ENCODE peak calls at places on chromosomes 6 and 20, in seven cellular contexts. One of them, this sample, is unnamed.

GRCh38 chr6:136962661-136963060 is 40.6 kb downstream of the SLC35D3 start:
- DNase-seq in K562: no peak
- DNase-seq in HepG2: no peak
- DNase-seq in HEK293T: no peak
- DNase-seq in H1: no peak
- DNase-seq in HCT116: no peak
- DNase-seq in GM12878: no peak
- DNase-seq in this sample: no peak

GRCh38 chr6:68635706-68636513 is 828 bp downstream of the ADGRB3 start:
- DNase-seq in K562: peak
- DNase-seq in HepG2: no peak
- DNase-seq in HEK293T: peak
- DNase-seq in H1: peak
- DNase-seq in HCT116: no peak
- DNase-seq in GM12878: no peak
- DNase-seq in this sample: peak

GRCh38 chr20:36482044-36482473 is 59.3 kb upstream of the MYL9 start:
- DNase-seq in K562: no peak
- DNase-seq in HepG2: no peak
- DNase-seq in HEK293T: no peak
- DNase-seq in H1: no peak
- DNase-seq in HCT116: no peak
- DNase-seq in GM12878: no peak
- DNase-seq in this sample: no peak

GRCh38 chr20:58636396-58636982 is 14.6 kb upstream of the STX16 start:
- DNase-seq in K562: no peak
- DNase-seq in HepG2: no peak
- DNase-seq in HEK293T: no peak
- DNase-seq in H1: no peak
- DNase-seq in HCT116: no peak
- DNase-seq in GM12878: no peak
- DNase-seq in this sample: no peak

GRCh38 chr6:43669050-43669921 is 18.3 kb downstream of the MRPS18A start:
- DNase-seq in K562: no peak
- DNase-seq in HepG2: no peak
- DNase-seq in HEK293T: no peak
- DNase-seq in H1: no peak
- DNase-seq in HCT116: no peak
- DNase-seq in GM12878: no peak
- DNase-seq in this sample: no peak

GRCh38 chr6:105270511-105270910 is 90.7 kb upstream of the POPDC3 start:
- DNase-seq in K562: no peak
- DNase-seq in HepG2: no peak
- DNase-seq in HEK293T: no peak
- DNase-seq in H1: no peak
- DNase-seq in HCT116: no peak
- DNase-seq in GM12878: no peak
- DNase-seq in this sample: no peak

GRCh38 chr20:23670361-23670760 is 18.5 kb downstream of the CST4 start:
- DNase-seq in K562: no peak
- DNase-seq in HepG2: no peak
- DNase-seq in HEK293T: no peak
- DNase-seq in H1: no peak
- DNase-seq in HCT116: no peak
- DNase-seq in GM12878: no peak
- DNase-seq in this sample: no peak

GRCh38 chr6:30806581-30807183 is 62.3 kb upstream of the IER3 start:
- DNase-seq in K562: no peak
- DNase-seq in HepG2: no peak
- DNase-seq in HEK293T: no peak
- DNase-seq in H1: no peak
- DNase-seq in HCT116: peak
- DNase-seq in GM12878: no peak
- DNase-seq in this sample: no peak

GRCh38 chr6:26552205-26552604 is 14.0 kb downstream of the HMGN4 start:
- DNase-seq in K562: no peak
- DNase-seq in HepG2: no peak
- DNase-seq in HEK293T: no peak
- DNase-seq in H1: peak
- DNase-seq in HCT116: no peak
- DNase-seq in GM12878: no peak
- DNase-seq in this sample: no peak

GRCh38 chr6:140082867-140083297 is 708.4 kb upstream of the CITED2 start:
- DNase-seq in K562: no peak
- DNase-seq in HepG2: no peak
- DNase-seq in HEK293T: no peak
- DNase-seq in H1: no peak
- DNase-seq in HCT116: no peak
- DNase-seq in GM12878: no peak
- DNase-seq in this sample: no peak

GRCh38 chr6:43938178-43939101 is 168.4 kb downstream of the VEGFA start:
- DNase-seq in K562: no peak
- DNase-seq in HepG2: no peak
- DNase-seq in HEK293T: no peak
- DNase-seq in H1: no peak
- DNase-seq in HCT116: no peak
- DNase-seq in GM12878: no peak
- DNase-seq in this sample: no peak

GRCh38 chr20:63980317-63980805 is 571 bp upstream of the PRPF6 start:
- DNase-seq in K562: no peak
- DNase-seq in HepG2: peak
- DNase-seq in HEK293T: no peak
- DNase-seq in H1: no peak
- DNase-seq in HCT116: no peak
- DNase-seq in GM12878: no peak
- DNase-seq in this sample: no peak

GRCh38 chr6:18118330-18118729 is 4.1 kb downstream of the NHLRC1 start:
- DNase-seq in K562: no peak
- DNase-seq in HepG2: no peak
- DNase-seq in HEK293T: no peak
- DNase-seq in H1: no peak
- DNase-seq in HCT116: no peak
- DNase-seq in GM12878: no peak
- DNase-seq in this sample: no peak

GRCh38 chr6:109922851-109923250 is 55.3 kb upstream of the GPR6 start:
- DNase-seq in K562: no peak
- DNase-seq in HepG2: no peak
- DNase-seq in HEK293T: no peak
- DNase-seq in H1: no peak
- DNase-seq in HCT116: no peak
- DNase-seq in GM12878: no peak
- DNase-seq in this sample: no peak

GRCh38 chr6:68651018-68651985 is 16.2 kb downstream of the ADGRB3 start:
- DNase-seq in K562: no peak
- DNase-seq in HepG2: no peak
- DNase-seq in HEK293T: no peak
- DNase-seq in H1: no peak
- DNase-seq in HCT116: no peak
- DNase-seq in GM12878: no peak
- DNase-seq in this sample: no peak

GRCh38 chr20:34791289-34792020 is 34.0 kb downstream of the NCOA6 start:
- DNase-seq in K562: no peak
- DNase-seq in HepG2: no peak
- DNase-seq in HEK293T: no peak
- DNase-seq in H1: no peak
- DNase-seq in HCT116: no peak
- DNase-seq in GM12878: no peak
- DNase-seq in this sample: no peak

GRCh38 chr6:111377558-111378120 is 105.4 kb downstream of the REV3L start:
- DNase-seq in K562: peak
- DNase-seq in HepG2: no peak
- DNase-seq in HEK293T: no peak
- DNase-seq in H1: no peak
- DNase-seq in HCT116: no peak
- DNase-seq in GM12878: no peak
- DNase-seq in this sample: no peak

GRCh38 chr20:51529027-51529749 is 13.3 kb downstream of the NFATC2 start:
- DNase-seq in K562: peak
- DNase-seq in HepG2: no peak
- DNase-seq in HEK293T: no peak
- DNase-seq in H1: no peak
- DNase-seq in HCT116: no peak
- DNase-seq in GM12878: no peak
- DNase-seq in this sample: no peak

GRCh38 chr20:33465536-33466302 is 22.2 kb upstream of the SNTA1 start:
- DNase-seq in K562: no peak
- DNase-seq in HepG2: peak
- DNase-seq in HEK293T: no peak
- DNase-seq in H1: no peak
- DNase-seq in HCT116: no peak
- DNase-seq in GM12878: no peak
- DNase-seq in this sample: no peak

DNA sequence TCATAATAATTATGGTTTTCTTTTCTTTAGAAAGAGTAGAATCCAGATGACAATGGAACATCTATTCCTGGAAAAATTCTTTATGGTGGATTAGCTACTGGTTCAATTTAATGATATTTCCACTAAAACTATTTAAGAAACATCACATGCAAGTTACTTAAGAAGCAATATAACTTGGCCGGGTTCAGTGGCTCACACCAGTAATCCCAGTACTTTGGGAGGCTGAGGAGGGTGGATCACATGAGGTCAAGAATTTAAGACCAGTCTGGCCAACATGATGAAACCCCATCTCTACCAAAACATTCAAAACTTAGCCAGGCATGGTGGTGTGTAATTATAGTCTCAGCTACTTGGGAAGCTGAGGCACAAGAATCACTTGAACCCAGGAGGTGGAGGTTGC is 65.9 kb upstream of the SMLR1 start:
- DNase-seq in K562: no peak
- DNase-seq in HepG2: no peak
- DNase-seq in HEK293T: no peak
- DNase-seq in H1: no peak
- DNase-seq in HCT116: no peak
- DNase-seq in GM12878: no peak
- DNase-seq in this sample: no peak
- TF ChIP-seq SP1 in K562: no peak
- TF ChIP-seq SP1 in HepG2: no peak
- TF ChIP-seq SP1 in HEK293T: no peak
- TF ChIP-seq SP1 in H1: no peak
- TF ChIP-seq SP1 in HCT116: no peak
- TF ChIP-seq SP1 in GM12878: no peak
- TF ChIP-seq SP1 in this sample: no peak

DNA sequence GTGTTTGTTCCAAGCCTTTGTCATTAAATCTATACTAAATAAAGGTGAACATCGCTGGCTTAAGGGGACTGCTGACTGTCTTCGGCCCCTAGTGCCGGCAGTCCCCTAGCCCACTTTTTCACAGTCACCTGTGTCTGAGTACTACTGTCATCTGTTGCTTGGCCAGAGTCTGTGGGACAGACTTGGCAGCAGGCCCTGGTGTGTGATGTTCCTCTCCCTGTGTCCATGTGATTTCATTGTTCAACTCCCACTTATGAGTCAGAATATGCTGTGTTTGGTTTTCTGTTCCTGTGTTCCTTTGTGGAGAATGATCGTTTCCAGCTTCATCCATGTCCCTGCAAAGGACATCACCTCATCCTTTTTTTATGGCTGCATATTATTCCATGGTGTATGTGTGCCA is 133.4 kb downstream of the HAO1 start:
- DNase-seq in K562: no peak
- DNase-seq in HepG2: no peak
- DNase-seq in HEK293T: no peak
- DNase-seq in H1: no peak
- DNase-seq in HCT116: no peak
- DNase-seq in GM12878: no peak
- DNase-seq in this sample: no peak
- TF ChIP-seq SP1 in K562: no peak
- TF ChIP-seq SP1 in HepG2: no peak
- TF ChIP-seq SP1 in HEK293T: no peak
- TF ChIP-seq SP1 in H1: no peak
- TF ChIP-seq SP1 in HCT116: no peak
- TF ChIP-seq SP1 in GM12878: no peak
- TF ChIP-seq SP1 in this sample: no peak

GRCh38 chr20:10315138-10315537 is 96.5 kb downstream of the SNAP25 start:
- DNase-seq in K562: no peak
- DNase-seq in HepG2: peak
- DNase-seq in HEK293T: no peak
- DNase-seq in H1: no peak
- DNase-seq in HCT116: no peak
- DNase-seq in GM12878: no peak
- DNase-seq in this sample: no peak
- TF ChIP-seq SP1 in K562: no peak
- TF ChIP-seq SP1 in HepG2: no peak
- TF ChIP-seq SP1 in HEK293T: no peak
- TF ChIP-seq SP1 in H1: no peak
- TF ChIP-seq SP1 in HCT116: no peak
- TF ChIP-seq SP1 in GM12878: no peak
- TF ChIP-seq SP1 in this sample: no peak

GRCh38 chr6:22804620-22805271 is 235.4 kb downstream of the HDGFL1 start:
- DNase-seq in K562: no peak
- DNase-seq in HepG2: no peak
- DNase-seq in HEK293T: no peak
- DNase-seq in H1: no peak
- DNase-seq in HCT116: no peak
- DNase-seq in GM12878: no peak
- DNase-seq in this sample: no peak

GRCh38 chr6:22809380-22809779 is 240.0 kb downstream of the HDGFL1 start:
- DNase-seq in K562: no peak
- DNase-seq in HepG2: no peak
- DNase-seq in HEK293T: no peak
- DNase-seq in H1: no peak
- DNase-seq in HCT116: no peak
- DNase-seq in GM12878: no peak
- DNase-seq in this sample: no peak

GRCh38 chr6:22808466-22808865 is 239.1 kb downstream of the HDGFL1 start:
- DNase-seq in K562: no peak
- DNase-seq in HepG2: no peak
- DNase-seq in HEK293T: no peak
- DNase-seq in H1: no peak
- DNase-seq in HCT116: no peak
- DNase-seq in GM12878: no peak
- DNase-seq in this sample: no peak

GRCh38 chr6:22807818-22808217 is 238.5 kb downstream of the HDGFL1 start:
- DNase-seq in K562: no peak
- DNase-seq in HepG2: no peak
- DNase-seq in HEK293T: no peak
- DNase-seq in H1: no peak
- DNase-seq in HCT116: no peak
- DNase-seq in GM12878: no peak
- DNase-seq in this sample: no peak
- TF ChIP-seq SP1 in K562: no peak
- TF ChIP-seq SP1 in HepG2: no peak
- TF ChIP-seq SP1 in HEK293T: no peak
- TF ChIP-seq SP1 in H1: no peak
- TF ChIP-seq SP1 in HCT116: no peak
- TF ChIP-seq SP1 in GM12878: no peak
- TF ChIP-seq SP1 in this sample: no peak

GRCh38 chr20:42179768-42180167 is 561.6 kb upstream of the CHD6 start:
- DNase-seq in K562: no peak
- DNase-seq in HepG2: no peak
- DNase-seq in HEK293T: no peak
- DNase-seq in H1: peak
- DNase-seq in HCT116: no peak
- DNase-seq in GM12878: no peak
- DNase-seq in this sample: peak
- TF ChIP-seq SP1 in K562: no peak
- TF ChIP-seq SP1 in HepG2: no peak
- TF ChIP-seq SP1 in HEK293T: no peak
- TF ChIP-seq SP1 in H1: no peak
- TF ChIP-seq SP1 in HCT116: no peak
- TF ChIP-seq SP1 in GM12878: no peak
- TF ChIP-seq SP1 in this sample: no peak

This sample was measured in WTC11.